ENCODE peak calls at places on chromosomes 13 and 19, in five cellular contexts. Q is HTR-8/SVneo, F is LHCN-M2, D is nephron progenitor cell, N is NCI-H2029 treated with DMSO at 0.1 percent for 48 hours. O is an unnamed sample.

GRCh38 chr19:7159105-7159933 is 89.8 kb downstream of the ZNF557 start:
- DNase-seq in D (no peak), F (peak), Q (peak), N (peak), O (no peak)

GRCh38 chr13:27599845-27600553 is 20.3 kb downstream of the LNX2 start:
- DNase-seq in Q (peak), D (no peak), N (no peak), F (peak), O (no peak)

GRCh38 chr13:51584731-51585191 is 499 bp downstream of the WDFY2 start:
- DNase-seq in D (peak), N (no peak), Q (peak), F (peak), O (no peak)

GRCh38 chr19:35155441-35155840 is 906 bp downstream of the FXYD5 start:
- DNase-seq in N (no peak), D (no peak), F (no peak), Q (no peak), O (no peak)

GRCh38 chr19:8342684-8343482 is at the start of gene KANK3:
- DNase-seq in D (peak), N (peak), F (peak), Q (peak), O (peak)

GRCh38 chr13:58889474-58889873 is 1257.9 kb downstream of the PCDH17 start:
- DNase-seq in D (no peak), N (no peak), F (no peak), Q (no peak), O (no peak)

GRCh38 chr19:5697022-5697889 is 7.2 kb downstream of the RPL36 start:
- DNase-seq in N (no peak), Q (no peak), F (no peak), D (no peak), O (no peak)

GRCh38 chr13:43242040-43242439 is 218.7 kb downstream of the DNAJC15 start:
- DNase-seq in N (no peak), F (no peak), Q (no peak), D (no peak), O (no peak)

GRCh38 chr19:16445238-16446107 is 26.3 kb downstream of the EPS15L1 start:
- DNase-seq in N (no peak), F (peak), Q (no peak), D (no peak), O (no peak)

GRCh38 chr19:14516746-14517438 is 1.3 kb downstream of the DNAJB1 start:
- DNase-seq in Q (no peak), F (no peak), D (no peak), N (no peak), O (no peak)

GRCh38 chr19:3338541-3339181 is 27.7 kb upstream of the NFIC start:
- DNase-seq in Q (no peak), N (no peak), D (peak), F (no peak), O (no peak)

GRCh38 chr13:39417131-39417530 is 185.9 kb downstream of the LHFPL6 start:
- DNase-seq in F (peak), Q (no peak), N (no peak), D (peak), O (no peak)

GRCh38 chr19:31355330-31356289 is 6.4 kb upstream of the TSHZ3 start:
- DNase-seq in Q (no peak), D (no peak), F (no peak), N (no peak), O (no peak)

GRCh38 chr13:44300895-44301638 is 72.6 kb upstream of the SERP2 start:
- DNase-seq in D (no peak), N (peak), F (peak), Q (peak), O (no peak)

GRCh38 chr13:33228645-33229445 is 56.7 kb downstream of the STARD13 start:
- DNase-seq in F (peak), D (no peak), N (no peak), Q (no peak), O (no peak)

GRCh38 chr19:38303517-38304351 is at the start of gene C19orf33:
- DNase-seq in Q (no peak), D (no peak), F (no peak), N (no peak), O (no peak)

GRCh38 chr19:10112037-10112751 is 701 bp downstream of the P2RY11 start:
- DNase-seq in Q (no peak), F (no peak), D (no peak), N (no peak), O (no peak)